ENCODE peak calls at places on chromosomes 11 and 22, in seven cellular contexts. B is HCT116, A is GM12878, E is heart left ventricle, K is lower lobe of right lung, I is nephron progenitor cell, C is B cell. N is an unnamed sample.

GRCh38 chr11:59417023-59417422 is 9.2 kb downstream of the OR5A2 start:
- DNase-seq in C (peak), I (no peak), K (no peak), A (no peak), B (no peak), E (no peak), N (no peak)

GRCh38 chr11:13015753-13016152 is 6.6 kb downstream of the RASSF10 start:
- DNase-seq in C (no peak), E (no peak), K (no peak), I (no peak), B (no peak), A (no peak), N (no peak)

GRCh38 chr22:42436402-42436801 is 4.2 kb upstream of the NFAM1 start:
- DNase-seq in A (no peak), C (no peak), I (no peak), E (no peak), B (no peak), K (no peak), N (no peak)

GRCh38 chr11:2585566-2586090 is 114.2 kb downstream of the KCNQ1OT1 start:
- DNase-seq in K (no peak), I (no peak), B (no peak), A (no peak), C (no peak), E (peak), N (no peak)

GRCh38 chr11:112255075-112255739 is 5.5 kb downstream of the PLET1 start:
- DNase-seq in C (no peak), E (peak), K (no peak), I (no peak), B (no peak), A (no peak), N (no peak)

GRCh38 chr22:33909075-33909458 is 11.2 kb downstream of the LARGE1 start:
- DNase-seq in B (no peak), K (no peak), I (no peak), C (no peak), E (no peak), A (no peak), N (no peak)

GRCh38 chr11:121688860-121689614 is 236.3 kb upstream of the SORL1-AS1 start:
- DNase-seq in C (no peak), I (no peak), B (peak), A (no peak), K (no peak), E (no peak), N (no peak)

GRCh38 chr22:36048911-36049677 is 20.5 kb upstream of the RBFOX2 start:
- DNase-seq in E (no peak), A (no peak), I (no peak), B (no peak), C (no peak), K (no peak), N (no peak)

GRCh38 chr11:66848671-66849500 is 5.6 kb downstream of the RCE1 start:
- DNase-seq in K (no peak), E (no peak), I (no peak), C (no peak), A (no peak), B (no peak), N (no peak)

GRCh38 chr22:20624161-20624616 is 116.8 kb downstream of the MED15 start:
- DNase-seq in E (no peak), K (no peak), A (peak), C (no peak), I (no peak), B (no peak), N (peak)

GRCh38 chr11:88103337-88104206 is 71.7 kb downstream of the RAB38 start:
- DNase-seq in I (peak), A (peak), E (no peak), K (peak), C (no peak), B (peak), N (peak)

GRCh38 chr11:64103377-64103985 is 62.4 kb downstream of the MACROD1 start:
- DNase-seq in B (no peak), I (no peak), K (no peak), A (no peak), E (no peak), C (no peak), N (no peak)

GRCh38 chr11:128837627-128838026 is 29.5 kb downstream of the KCNJ1 start:
- DNase-seq in A (no peak), C (peak), B (no peak), K (no peak), I (no peak), E (no peak), N (no peak)

GRCh38 chr11:36146437-36146836 is 142.8 kb downstream of the COMMD9 start:
- DNase-seq in E (no peak), I (no peak), C (no peak), B (no peak), K (no peak), A (no peak), N (no peak)

GRCh38 chr22:20436309-20437252 is 1.0 kb downstream of the SCARF2 start:
- DNase-seq in C (no peak), A (no peak), K (peak), E (no peak), B (no peak), I (peak), N (no peak)

GRCh38 chr11:131118247-131118646 is 202.0 kb upstream of the SNX19 start:
- DNase-seq in A (no peak), B (no peak), I (no peak), K (no peak), C (no peak), E (no peak), N (no peak)

GRCh38 chr11:66068923-66069714 is 953 bp upstream of the PACS1 start:
- DNase-seq in A (no peak), E (peak), I (no peak), C (peak), B (no peak), K (no peak), N (peak)

GRCh38 chr22:27687984-27688545 is 113.5 kb downstream of the MN1 start:
- DNase-seq in A (no peak), K (no peak), E (no peak), B (no peak), I (no peak), C (no peak), N (no peak)

GRCh38 chr11:80239217-80239616 is 798.4 kb upstream of the TENM4 start:
- DNase-seq in A (no peak), E (no peak), C (no peak), I (no peak), K (no peak), B (no peak), N (no peak)

GRCh38 chr22:50730941-50731661 is 6.9 kb upstream of the ACR start:
- DNase-seq in K (peak), E (peak), B (no peak), C (no peak), I (no peak), A (no peak), N (no peak)

GRCh38 chr11:75352417-75353206 is 1.2 kb upstream of the ARRB1 start:
- DNase-seq in I (no peak), B (no peak), K (peak), E (peak), A (no peak), C (no peak), N (no peak)

GRCh38 chr11:115464269-115464668 is 39.9 kb downstream of the CADM1 start:
- DNase-seq in K (no peak), C (no peak), B (no peak), E (no peak), A (no peak), I (no peak), N (no peak)

GRCh38 chr11:8285228-8285627 is 21.6 kb upstream of the LMO1 start:
- DNase-seq in B (no peak), C (peak), E (no peak), I (no peak), K (no peak), A (no peak), N (no peak)

GRCh38 chr11:70712471-70712870 is 314.1 kb downstream of the CTTN start:
- DNase-seq in K (no peak), A (no peak), E (peak), C (no peak), I (no peak), B (no peak), N (no peak)

GRCh38 chr11:116579857-116580727 is 192.7 kb downstream of the BUD13 start:
- DNase-seq in B (no peak), K (no peak), C (no peak), I (peak), E (no peak), A (no peak), N (no peak)

GRCh38 chr11:67071420-67072284 is 15.0 kb downstream of the RHOD start:
- DNase-seq in I (peak), A (no peak), K (peak), B (no peak), E (peak), C (peak), N (no peak)

GRCh38 chr11:116736763-116737162 is 36.0 kb downstream of the BUD13 start:
- DNase-seq in A (no peak), I (no peak), C (no peak), B (peak), K (no peak), E (no peak), N (no peak)

GRCh38 chr11:66259225-66259624 is 9.2 kb upstream of the RAB1B start:
- DNase-seq in A (no peak), I (no peak), E (no peak), C (no peak), B (no peak), K (no peak), N (no peak)

DNA sequence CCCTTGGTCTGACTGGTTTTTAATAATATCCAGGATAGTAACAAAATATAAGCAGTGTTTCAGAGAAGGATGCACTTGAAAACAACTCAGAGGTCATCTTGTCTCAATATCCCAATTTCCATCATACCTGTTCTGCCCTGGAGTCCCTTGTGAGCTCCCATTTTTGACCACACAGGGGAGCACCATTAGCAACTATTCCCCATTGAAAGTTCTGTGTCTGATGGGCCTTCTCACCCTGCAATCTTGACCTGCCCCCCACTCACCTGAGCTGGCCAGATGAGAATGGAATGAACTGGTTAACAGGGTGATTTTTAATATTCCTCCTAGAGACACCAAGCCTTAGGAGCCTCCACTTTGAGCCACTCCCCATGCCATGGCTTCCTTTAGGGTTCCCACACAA is 3.8 kb upstream of the CAPN5 start:
- DNase-seq in K (no peak), B (no peak), A (no peak), I (no peak), C (no peak), E (no peak), N (no peak)
- TF ChIP-seq CTCF in K (no peak), B (peak), A (no peak), I (no peak), C (no peak), E (no peak), N (no peak)

DNA sequence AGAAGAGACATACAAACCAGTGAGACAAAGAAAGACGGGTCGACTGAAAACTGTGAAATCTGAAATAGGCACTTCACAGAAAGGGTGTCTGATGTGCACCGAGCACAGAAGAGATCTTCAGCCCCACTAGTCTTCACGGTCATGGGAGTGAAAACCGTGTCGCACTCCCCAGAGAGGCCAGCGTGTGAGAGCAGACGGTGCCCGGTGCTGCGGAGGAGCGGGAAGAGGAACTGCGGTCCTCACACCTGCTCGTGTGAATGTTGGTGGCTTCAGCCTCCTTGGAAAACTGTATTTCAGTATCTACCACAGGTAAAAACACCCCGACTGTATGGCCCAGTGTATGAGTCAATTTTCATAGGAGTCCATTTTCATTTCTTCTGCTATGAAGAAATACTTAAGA is 382.9 kb downstream of the BRD1 start:
- DNase-seq in E (no peak), I (no peak), C (no peak), K (no peak), A (no peak), B (no peak), N (no peak)
- TF ChIP-seq CTCF in E (no peak), I (no peak), C (no peak), K (no peak), A (no peak), B (no peak), N (no peak)

DNA sequence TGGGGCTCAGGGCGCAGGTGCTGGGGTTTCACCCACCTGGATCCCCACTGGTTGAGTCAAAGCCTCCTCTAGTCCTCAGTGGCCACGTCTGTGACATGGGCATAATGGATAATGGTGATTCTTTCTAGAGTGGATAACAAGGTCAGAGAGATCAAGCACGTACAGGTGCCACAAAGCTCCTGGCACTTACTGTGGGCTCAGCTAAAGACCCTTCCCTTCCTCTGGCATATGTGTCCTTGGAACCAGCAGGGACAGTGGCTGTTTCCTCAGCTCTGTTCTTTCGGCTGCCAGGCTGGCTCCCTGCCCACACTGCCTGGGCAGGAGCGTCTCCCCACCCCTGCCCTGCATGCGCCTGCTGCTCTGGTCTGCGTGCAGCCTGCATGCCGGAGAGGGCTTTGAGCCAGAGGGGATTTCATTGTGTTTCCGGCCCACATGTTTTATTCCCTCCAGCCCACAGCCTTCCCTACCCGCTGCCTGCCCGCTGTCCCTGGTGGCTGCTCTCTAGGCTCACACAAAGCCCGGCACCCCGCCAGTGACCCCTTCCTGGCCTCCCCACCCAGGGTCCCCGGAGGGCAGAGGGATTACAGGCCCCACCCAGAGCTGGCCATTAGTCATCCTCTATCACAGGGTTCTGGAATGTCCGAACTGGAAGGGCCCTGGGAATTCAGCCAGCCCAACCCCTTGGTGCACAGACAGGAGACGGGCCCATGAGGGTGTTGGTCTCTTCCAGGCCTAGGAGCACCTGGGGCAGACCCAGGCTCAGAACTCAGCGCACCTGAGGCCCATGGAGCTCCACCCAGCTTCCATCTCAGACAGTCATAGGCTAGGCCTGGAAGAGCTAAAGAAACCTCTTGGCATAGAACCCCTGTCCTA is 55.3 kb upstream of the GCAT start:
- DNase-seq in B (peak), E (peak), A (no peak), I (no peak), C (no peak), K (peak), N (no peak)
- TF ChIP-seq CTCF in B (no peak), E (no peak), A (no peak), I (no peak), C (no peak), K (peak), N (no peak)

GRCh38 chr11:842370-843002 is at the start of the genes POLR2L and TSPAN4:
- DNase-seq in A (no peak), B (peak), C (peak), E (peak), I (peak), K (peak), N (peak)
- TF ChIP-seq CTCF in A (no peak), B (no peak), C (no peak), E (no peak), I (no peak), K (no peak), N (no peak)

N was measured in GM12864.